ENCODE peak calls at places on chromosomes 2 and 18, in seven cellular contexts. S is activated naive CD4-positive, alpha-beta T cell treated with anti-CD3 and anti-CD28 coated beads, Interleukin-2, amount 50 U/mL, for 16 hours; V is AG10803; F is colonic mucosa; O is hepatic stellate cell; P is GM04504; L is fibroblast of villous mesenchyme. X is an unnamed sample.

GRCh38 chr2:68521037-68521436 is 53.7 kb downstream of the APLF start:
- DNase-seq in S (no peak), V (no peak), F (no peak), O (no peak), P (no peak), L (no peak), X (no peak)

GRCh38 chr18:56575819-56576663 is 62.4 kb downstream of the TXNL1 start:
- DNase-seq in S (no peak), V (peak; percentile 61), F (no peak), O (peak; percentile 54), P (no peak), L (peak; percentile 70), X (peak; percentile 45)

GRCh38 chr2:28216320-28216719 is 176.3 kb upstream of the FOSL2 start:
- DNase-seq in S (no peak), V (no peak), F (no peak), O (no peak), P (no peak), L (no peak), X (no peak)

GRCh38 chr2:106030287-106031268 is 163.5 kb downstream of the UXS1 start:
- DNase-seq in S (peak; percentile 59), V (peak; percentile 89), F (peak; percentile 30), O (peak; percentile 55), P (peak; percentile 30), L (peak; percentile 78), X (peak; percentile 39)

GRCh38 chr18:76488190-76488589 is 6.9 kb downstream of the ZNF516 start:
- DNase-seq in S (no peak), V (peak; percentile 78), F (no peak), O (no peak), P (no peak), L (peak; percentile 67), X (no peak)

GRCh38 chr2:23684540-23685176 is 242.3 kb downstream of the ATAD2B start:
- DNase-seq in S (no peak), V (no peak), F (no peak), O (no peak), P (no peak), L (no peak), X (no peak)

GRCh38 chr2:149320362-149320761 is 10.0 kb upstream of the LYPD6 start:
- DNase-seq in S (no peak), V (no peak), F (no peak), O (no peak), P (no peak), L (no peak), X (no peak)

GRCh38 chr18:42164556-42164955 is 209.5 kb downstream of the PIK3C3 start:
- DNase-seq in S (no peak), V (no peak), F (no peak), O (no peak), P (no peak), L (no peak), X (peak; percentile 17)

GRCh38 chr18:3839481-3840075 is 389.6 kb downstream of the TGIF1 start:
- DNase-seq in S (no peak), V (no peak), F (no peak), O (no peak), P (no peak), L (no peak), X (no peak)

X was measured in RPMI7951.